ENCODE peak calls at places on chromosomes 2 and 18, in five cellular contexts. G is pancreas, U is gastrocnemius medialis, C is fibroblast of mammary gland, F is cardiac muscle cell. X is an unnamed sample.

GRCh38 chr2:5544205-5544786 is 147.9 kb upstream of the SOX11 start:
- DNase-seq in F (no peak), U (no peak), G (no peak), C (no peak), X (no peak)

GRCh38 chr2:11140492-11140891 is 14.8 kb upstream of the SLC66A3 start:
- DNase-seq in U (no peak), F (no peak), G (no peak), C (peak; percentile 82), X (no peak)

GRCh38 chr2:8132371-8132831 is 549.5 kb upstream of the ID2 start:
- DNase-seq in U (peak; percentile 54), F (no peak), C (peak; percentile 37), G (no peak), X (no peak)

GRCh38 chr2:55901322-55901721 is 22.3 kb downstream of the EFEMP1 start:
- DNase-seq in C (peak; percentile 52), U (no peak), G (no peak), F (no peak), X (no peak)

GRCh38 chr18:48064978-48065600 is 134.6 kb upstream of the SMAD2 start:
- DNase-seq in F (no peak), C (no peak), G (no peak), U (no peak), X (no peak)

GRCh38 chr2:8676915-8677645 is 4.8 kb upstream of the ID2 start:
- DNase-seq in C (no peak), F (peak; percentile 50), U (no peak), G (no peak), X (no peak)

GRCh38 chr2:71299507-71299906 is 32.1 kb upstream of the ZNF638 start:
- DNase-seq in U (no peak), G (no peak), F (peak; percentile 45), C (peak; percentile 51), X (no peak)

GRCh38 chr2:135916232-135916631 is 40.0 kb upstream of the MCM6 start:
- DNase-seq in U (no peak), F (peak; percentile 27), G (no peak), C (peak; percentile 52), X (no peak)

GRCh38 chr2:150609831-150610582 is 122.5 kb upstream of the RND3 start:
- DNase-seq in G (no peak), U (no peak), F (no peak), C (peak; percentile 94), X (no peak)

GRCh38 chr2:165646321-165646801 is 147.7 kb downstream of the GALNT3 start:
- DNase-seq in F (peak; percentile 17), C (peak; percentile 51), G (no peak), U (no peak), X (no peak)

GRCh38 chr2:33029459-33029858 is 82.7 kb downstream of the LTBP1 start:
- DNase-seq in G (no peak), F (no peak), U (no peak), C (no peak), X (no peak)

GRCh38 chr2:112646102-112646719 is 472 bp downstream of the SLC20A1 start:
- DNase-seq in G (peak; percentile 60), U (no peak), C (no peak), F (no peak), X (peak; percentile 61)

GRCh38 chr2:64943387-64944150 is 45.6 kb upstream of the SLC1A4 start:
- DNase-seq in F (no peak), C (peak; percentile 60), U (peak; percentile 90), G (peak; percentile 68), X (no peak)

GRCh38 chr2:162050513-162050961 is 23.5 kb downstream of the DPP4 start:
- DNase-seq in F (no peak), C (no peak), U (no peak), G (no peak), X (no peak)

DNA sequence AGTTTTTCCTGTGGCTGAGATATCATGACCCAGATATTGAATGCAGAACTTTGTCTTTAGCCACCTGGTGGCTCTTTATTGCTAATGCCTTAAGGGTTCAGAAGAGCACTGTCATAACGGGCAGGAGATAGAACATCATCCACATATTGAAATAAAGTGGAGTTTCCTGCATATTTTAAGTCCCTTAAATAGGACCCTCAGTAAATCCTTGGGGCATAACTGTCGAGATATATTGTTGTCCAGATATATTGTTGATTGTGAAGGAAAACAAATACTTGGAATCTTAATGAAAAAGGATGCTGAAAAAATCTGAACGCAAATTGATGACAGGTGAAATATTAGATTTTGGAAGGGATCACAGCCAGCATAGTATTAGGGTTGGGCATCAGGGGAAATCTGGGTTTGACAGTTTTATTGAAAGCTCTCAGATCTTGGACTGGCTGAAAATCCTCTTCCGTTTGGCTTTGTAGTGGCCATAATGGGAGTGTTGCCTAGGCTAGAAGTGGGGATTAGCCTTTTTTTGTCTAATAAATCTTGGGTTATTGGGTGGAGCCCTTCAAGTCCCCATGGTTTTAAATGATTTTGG is 13.9 kb upstream of the ZDBF2 start:
- DNase-seq in U (no peak), F (no peak), G (no peak), C (peak; percentile 55), X (no peak)
- TF ChIP-seq CTCF in U (peak; percentile 34), F (peak; percentile 55), G (peak; percentile 9), C (peak; percentile 61), X (no peak)

GRCh38 chr2:14634223-14634884 is 1.8 kb downstream of the LRATD1 start:
- DNase-seq in G (peak; percentile 93), U (peak; percentile 34), F (peak; percentile 89), C (peak; percentile 75), X (no peak)
- TF ChIP-seq CTCF in G (peak; percentile 88), U (peak; percentile 54), F (peak; percentile 59), C (peak; percentile 68), X (no peak)

GRCh38 chr2:226251661-226252060 is 548.0 kb downstream of the IRS1 start:
- DNase-seq in C (no peak), U (no peak), G (no peak), F (no peak), X (no peak)

DNA sequence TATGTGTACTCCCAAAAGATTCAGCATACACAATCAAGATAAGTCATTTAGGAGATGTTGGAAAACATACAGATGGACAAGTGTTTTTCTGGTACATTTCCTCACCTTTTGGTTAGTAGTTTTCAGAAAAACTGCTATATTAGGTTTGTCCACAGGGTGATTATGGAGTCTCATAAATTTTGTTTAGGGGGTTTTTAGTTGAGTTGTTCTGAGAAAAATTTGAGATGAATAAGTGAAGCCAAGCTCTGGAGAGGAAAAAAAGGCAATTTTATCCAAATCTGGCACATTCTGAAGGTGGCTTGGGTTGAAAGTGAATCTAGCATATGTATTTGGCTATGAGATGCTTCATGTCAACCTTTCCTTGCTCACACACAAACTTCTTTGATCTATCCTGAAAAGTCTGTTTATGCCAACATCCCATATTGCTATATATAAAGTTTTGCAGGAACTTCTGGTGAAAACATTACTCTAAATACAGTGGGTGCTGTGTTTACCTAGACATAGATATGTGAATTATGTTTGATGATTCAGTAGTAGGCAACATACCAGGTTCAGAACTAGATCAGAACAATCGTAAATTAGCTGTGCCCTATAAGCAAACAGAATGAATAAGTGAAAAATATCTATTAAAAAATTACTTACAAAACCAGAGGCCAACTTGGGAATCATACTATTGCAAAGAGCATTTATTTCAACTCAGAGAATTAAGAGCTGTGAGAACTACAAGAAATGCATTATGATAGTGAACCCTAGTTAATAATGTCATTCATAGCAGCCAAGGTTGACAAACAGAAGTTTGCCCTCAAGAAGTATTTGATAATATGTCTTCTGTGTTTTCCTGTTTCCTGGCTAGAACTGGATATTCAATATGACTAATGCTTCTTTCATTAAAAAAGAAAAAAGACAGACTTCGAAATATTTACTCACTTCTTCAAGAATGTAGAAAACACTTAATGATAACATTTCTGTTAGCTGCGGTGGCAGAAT is 552.0 kb downstream of the IRS1 start:
- DNase-seq in F (no peak), G (no peak), C (peak; percentile 28), U (no peak), X (no peak)
- TF ChIP-seq CTCF in F (no peak), G (no peak), C (no peak), U (no peak), X (no peak)

DNA sequence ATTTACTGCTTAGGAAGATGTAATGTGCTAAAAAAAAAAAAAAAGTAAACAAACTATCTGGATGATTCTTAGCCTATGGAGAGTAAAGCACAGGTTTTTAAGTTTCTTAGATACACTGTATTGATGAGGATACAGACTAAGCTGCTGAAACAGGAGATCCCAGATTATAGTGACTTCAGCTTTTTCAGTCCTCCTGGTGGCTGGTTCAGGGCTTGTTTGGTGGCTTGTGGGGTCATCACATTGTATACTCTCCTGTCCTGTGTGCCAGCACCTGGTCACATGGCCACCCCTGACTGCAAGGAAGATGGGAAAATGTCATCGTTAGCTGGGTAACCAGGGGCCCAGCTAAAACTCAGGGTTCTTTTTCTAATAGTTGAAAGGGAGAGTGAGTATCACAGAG is 31.4 kb downstream of the RAB31 start:
- DNase-seq in G (no peak), U (no peak), F (no peak), C (no peak), X (no peak)
- TF ChIP-seq CTCF in G (no peak), U (no peak), F (no peak), C (no peak), X (no peak)

DNA sequence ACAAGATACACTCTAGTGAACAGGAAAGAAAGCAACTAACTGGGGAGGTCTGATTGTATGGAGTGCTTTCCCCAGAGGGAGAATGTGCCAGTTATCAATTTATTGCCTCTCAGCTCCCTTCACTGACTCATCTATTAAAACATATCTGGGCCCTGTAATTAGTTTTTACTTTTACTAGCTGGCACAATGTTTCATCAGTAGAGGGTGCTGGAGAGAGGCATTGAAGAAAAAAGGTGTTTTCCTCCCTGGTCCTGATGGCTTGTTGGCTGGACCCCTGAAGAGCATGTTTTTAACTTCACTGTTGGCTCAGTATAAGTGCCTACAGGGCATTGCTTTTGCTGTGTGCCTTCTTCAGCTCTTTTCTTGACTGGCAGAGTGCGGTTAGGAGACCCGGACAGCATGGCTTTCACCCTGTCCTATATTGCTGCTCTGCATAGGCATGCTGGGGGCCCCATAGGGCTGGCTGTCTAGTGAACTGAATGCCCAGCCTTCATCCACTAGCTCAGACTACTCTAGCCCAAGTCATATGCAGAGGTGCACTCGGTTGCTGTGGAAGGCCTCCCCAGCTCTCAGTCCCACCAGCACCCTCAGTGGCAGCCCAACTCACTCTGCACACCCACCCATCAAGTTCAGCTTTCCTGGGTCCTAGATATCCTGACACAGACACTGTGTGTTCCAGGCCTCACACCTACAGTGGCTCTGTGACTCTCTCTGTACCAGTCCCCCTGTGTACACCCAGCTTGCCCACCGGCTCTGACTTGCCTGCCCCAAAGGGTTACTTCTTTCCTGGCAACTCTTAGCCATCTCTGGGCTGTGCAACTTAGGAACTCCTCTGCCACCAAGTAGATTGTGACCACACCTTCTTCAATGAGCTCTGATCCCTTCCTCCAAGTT is 62.3 kb upstream of the ACYP2 start:
- DNase-seq in U (no peak), C (peak; percentile 44), G (no peak), F (no peak), X (no peak)
- TF ChIP-seq CTCF in U (no peak), C (peak; percentile 44), G (no peak), F (peak; percentile 34), X (no peak)